ENCODE peak calls at places on chromosomes 2 and 18, in nine cellular contexts. P is fibroblast of the aortic adventitia; A is HFF-Myc; Q is gastrocnemius medialis; T is astrocyte; S is CD8-positive, alpha-beta T cell; U is CD4-positive, alpha-beta T cell; Z is GM10248; C is kidney. N is an unnamed sample.

GRCh38 chr2:173991857-173992588 is 26.9 kb upstream of the SP3 start:
- DNase-seq in C (no peak), Q (peak; percentile 85), T (no peak), S (no peak), A (no peak), Z (no peak), U (no peak), P (peak; percentile 94), N (no peak)

GRCh38 chr2:177972782-177973181 is 99.8 kb downstream of the PDE11A start:
- DNase-seq in Z (no peak), P (no peak), Q (no peak), S (no peak), U (no peak), T (no peak), C (no peak), A (no peak), N (no peak)

GRCh38 chr18:58639751-58640427 is 11.0 kb upstream of the ALPK2 start:
- DNase-seq in U (no peak), Q (no peak), T (peak; percentile 72), A (peak; percentile 39), P (peak; percentile 62), C (no peak), Z (no peak), S (no peak), N (no peak)

GRCh38 chr2:98898423-98898841 is 37.6 kb downstream of the CRACDL start:
- DNase-seq in T (no peak), Z (no peak), S (no peak), Q (no peak), P (no peak), U (no peak), C (peak; percentile 39), A (no peak), N (peak; percentile 47)

GRCh38 chr2:42141687-42142475 is 27.3 kb upstream of the EML4 start:
- DNase-seq in Q (no peak), S (no peak), A (no peak), T (peak; percentile 93), C (peak; percentile 80), P (peak; percentile 98), Z (no peak), U (no peak), N (peak; percentile 77)

GRCh38 chr2:32067549-32067948 is 4.2 kb downstream of the SPAST start:
- DNase-seq in U (no peak), P (no peak), S (no peak), T (no peak), Z (no peak), C (no peak), A (no peak), Q (no peak), N (no peak)

GRCh38 chr2:100104718-100105677 is 37.4 kb downstream of the AFF3 start:
- DNase-seq in C (no peak), U (no peak), T (no peak), P (no peak), S (no peak), Z (peak; percentile 25), A (no peak), Q (no peak), N (no peak)

GRCh38 chr18:53941601-53942335 is 282.7 kb downstream of the MBD2 start:
- DNase-seq in Z (no peak), Q (no peak), T (peak; percentile 14), P (no peak), U (no peak), S (no peak), C (no peak), A (peak; percentile 1), N (no peak)

GRCh38 chr18:9730786-9731185 is 22.7 kb downstream of the RAB31 start:
- DNase-seq in A (no peak), Q (no peak), S (no peak), Z (no peak), T (no peak), P (no peak), U (no peak), C (no peak), N (peak; percentile 18)

GRCh38 chr18:79685281-79685680 is 5.7 kb downstream of the CTDP1 start:
- DNase-seq in Z (no peak), U (no peak), A (no peak), C (no peak), S (peak; percentile 39), T (no peak), Q (no peak), P (no peak), N (no peak)

GRCh38 chr2:45452866-45453265 is 158.2 kb downstream of the SRBD1 start:
- DNase-seq in T (peak; percentile 88), C (no peak), U (no peak), A (peak; percentile 90), Z (no peak), S (no peak), Q (no peak), P (peak; percentile 97), N (no peak)

GRCh38 chr2:217177687-217178086 is 317.8 kb upstream of the TNP1 start:
- DNase-seq in Z (no peak), C (no peak), Q (no peak), T (no peak), P (no peak), A (no peak), S (no peak), U (no peak), N (no peak)

GRCh38 chr2:108444941-108445840 is 3.8 kb upstream of the GCC2 start:
- DNase-seq in A (peak; percentile 43), P (peak; percentile 94), T (no peak), S (no peak), Q (no peak), Z (no peak), C (no peak), U (no peak), N (no peak)

GRCh38 chr18:525066-525797 is 24.7 kb upstream of the COLEC12 start:
- DNase-seq in A (peak; percentile 49), Z (no peak), C (no peak), Q (no peak), T (peak; percentile 81), P (peak; percentile 75), U (no peak), S (no peak), N (no peak)

GRCh38 chr2:54525321-54525720 is 69.2 kb downstream of the SPTBN1 start:
- DNase-seq in U (no peak), C (no peak), A (no peak), S (no peak), Q (no peak), T (no peak), Z (no peak), P (no peak), N (no peak)

GRCh38 chr2:241882090-241882625 is 12.6 kb downstream of the RTP5 start:
- DNase-seq in Z (peak; percentile 88), A (no peak), Q (peak; percentile 69), U (no peak), C (peak; percentile 90), P (no peak), T (no peak), S (peak; percentile 57), N (no peak)

GRCh38 chr2:197383825-197384224 is 51.0 kb downstream of the SF3B1 start:
- DNase-seq in T (no peak), U (no peak), Q (no peak), S (no peak), C (no peak), A (no peak), P (no peak), Z (no peak), N (no peak)
- TF ChIP-seq CTCF in T (no peak), U (no peak), Q (no peak), S (no peak), C (no peak), A (no peak), P (no peak), Z (no peak), N (no peak)

DNA sequence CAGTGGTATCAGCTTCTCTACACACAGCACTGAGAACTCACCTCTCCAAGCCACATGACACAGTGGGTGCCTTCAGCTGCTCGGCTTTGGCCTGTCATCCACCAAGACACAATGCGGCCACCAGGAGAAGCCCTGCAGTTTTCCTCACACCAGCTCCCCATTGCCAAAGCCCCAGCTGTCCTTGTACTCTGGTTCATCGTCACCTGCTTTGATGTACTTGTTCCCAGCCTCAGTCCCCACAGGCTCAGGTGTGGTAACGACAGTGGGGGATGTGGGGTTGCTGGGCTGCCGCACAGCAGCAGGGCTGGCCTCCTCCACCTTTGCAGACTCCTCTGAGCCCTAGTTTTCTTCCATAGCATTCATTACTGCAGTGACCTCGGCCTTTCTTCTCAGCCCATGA is 387.3 kb downstream of the MEIS1 start:
- DNase-seq in U (no peak), C (no peak), A (no peak), Z (no peak), S (no peak), T (no peak), P (no peak), Q (no peak), N (no peak)
- TF ChIP-seq CTCF in U (no peak), C (no peak), A (no peak), Z (no peak), S (no peak), T (no peak), P (no peak), Q (no peak), N (no peak)

DNA sequence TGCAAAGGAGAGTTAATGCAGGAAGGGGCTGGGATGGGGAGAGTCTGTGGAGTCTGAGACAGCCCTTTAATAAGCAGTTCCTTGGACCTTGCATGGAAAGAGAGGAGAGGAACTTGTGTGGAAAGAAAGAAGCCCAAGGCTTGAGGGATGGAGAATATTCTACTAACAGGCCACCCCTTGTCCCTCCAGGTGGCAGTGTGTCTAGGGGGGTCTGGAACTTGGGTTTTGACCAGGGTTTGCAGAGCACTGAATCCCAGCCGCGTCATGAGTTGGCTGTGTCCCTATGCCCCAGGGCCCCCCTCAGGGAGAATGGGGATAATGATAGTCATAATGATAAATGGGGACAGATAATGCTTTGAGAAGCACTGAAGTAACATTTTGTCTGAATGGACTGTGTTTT is 15.0 kb downstream of the TCF7L1 start:
- DNase-seq in C (no peak), U (no peak), T (no peak), P (peak; percentile 47), Z (no peak), A (no peak), Q (no peak), S (no peak), N (no peak)
- TF ChIP-seq CTCF in C (no peak), U (no peak), T (no peak), P (peak; percentile 20), Z (no peak), A (no peak), Q (no peak), S (no peak), N (no peak)

GRCh38 chr2:212894026-212894425 is 257.4 kb downstream of the IKZF2 start:
- DNase-seq in Z (no peak), P (no peak), T (no peak), U (no peak), S (no peak), C (no peak), Q (no peak), A (no peak), N (no peak)

GRCh38 chr2:212891580-212891979 is 259.8 kb downstream of the IKZF2 start:
- DNase-seq in U (no peak), S (no peak), T (no peak), A (no peak), P (no peak), C (no peak), Z (no peak), Q (no peak), N (no peak)

GRCh38 chr2:212893216-212893615 is 258.2 kb downstream of the IKZF2 start:
- DNase-seq in Z (no peak), S (no peak), Q (no peak), U (no peak), P (no peak), T (no peak), C (no peak), A (no peak), N (no peak)

GRCh38 chr2:212897296-212897695 is 254.1 kb downstream of the IKZF2 start:
- DNase-seq in S (no peak), U (no peak), C (no peak), Q (no peak), A (no peak), T (peak; percentile 23), Z (no peak), P (peak; percentile 28), N (no peak)

GRCh38 chr2:212892193-212892592 is 259.2 kb downstream of the IKZF2 start:
- DNase-seq in S (no peak), Z (no peak), T (peak; percentile 38), P (peak; percentile 72), C (no peak), U (no peak), Q (no peak), A (no peak), N (no peak)
- TF ChIP-seq CTCF in S (no peak), Z (no peak), T (peak; percentile 51), P (peak; percentile 55), C (no peak), U (no peak), Q (no peak), A (no peak), N (peak; percentile 59)